ENCODE peak calls at places on chromosome 22, in six cellular contexts. D is HEK293T, M is GM12878, W is IMR-90, Q is K562, B is HepG2. N is an unnamed sample.

GRCh38 chr22:50545522-50546325 is at the start of gene KLHDC7B:
- DNase-seq in D (no peak), M (no peak), W (peak; percentile 35), Q (no peak), B (no peak), N (no peak)

GRCh38 chr22:24554316-24555159 is at the start of gene GUCD1:
- DNase-seq in D (peak; percentile 33), M (no peak), W (peak; percentile 41), Q (no peak), B (no peak), N (no peak)

GRCh38 chr22:20324139-20324516 is 4.3 kb upstream of the DGCR6L start:
- DNase-seq in D (no peak), M (no peak), W (no peak), Q (peak; percentile 26), B (peak; percentile 0), N (no peak)

GRCh38 chr22:47327241-47327640 is 564.8 kb downstream of the TBC1D22A start:
- DNase-seq in D (no peak), M (no peak), W (no peak), Q (no peak), B (no peak), N (no peak)

GRCh38 chr22:19870153-19871022 is 15.7 kb upstream of the GNB1L start:
- DNase-seq in D (no peak), M (no peak), W (no peak), Q (no peak), B (peak; percentile 31), N (no peak)

GRCh38 chr22:23501708-23502107 is 78.4 kb downstream of the IGLL1 start:
- DNase-seq in D (no peak), M (no peak), W (no peak), Q (no peak), B (no peak), N (no peak)

GRCh38 chr22:27919943-27920755 is 1.1 kb upstream of the PITPNB start:
- DNase-seq in D (peak; percentile 58), M (no peak), W (peak; percentile 72), Q (peak; percentile 37), B (peak; percentile 55), N (peak; percentile 10)

GRCh38 chr22:47371263-47372090 is 609.0 kb downstream of the TBC1D22A start:
- DNase-seq in D (no peak), M (no peak), W (no peak), Q (no peak), B (no peak), N (no peak)

GRCh38 chr22:47802446-47802845 is 1040.0 kb downstream of the TBC1D22A start:
- DNase-seq in D (no peak), M (no peak), W (no peak), Q (no peak), B (no peak), N (no peak)

GRCh38 chr22:49968313-49968830 is 7.8 kb downstream of the PIM3 start:
- DNase-seq in D (no peak), M (no peak), W (no peak), Q (no peak), B (no peak), N (no peak)

GRCh38 chr22:19877626-19878339 is 23.1 kb upstream of the GNB1L start:
- DNase-seq in D (no peak), M (no peak), W (peak; percentile 58), Q (no peak), B (no peak), N (no peak)

DNA sequence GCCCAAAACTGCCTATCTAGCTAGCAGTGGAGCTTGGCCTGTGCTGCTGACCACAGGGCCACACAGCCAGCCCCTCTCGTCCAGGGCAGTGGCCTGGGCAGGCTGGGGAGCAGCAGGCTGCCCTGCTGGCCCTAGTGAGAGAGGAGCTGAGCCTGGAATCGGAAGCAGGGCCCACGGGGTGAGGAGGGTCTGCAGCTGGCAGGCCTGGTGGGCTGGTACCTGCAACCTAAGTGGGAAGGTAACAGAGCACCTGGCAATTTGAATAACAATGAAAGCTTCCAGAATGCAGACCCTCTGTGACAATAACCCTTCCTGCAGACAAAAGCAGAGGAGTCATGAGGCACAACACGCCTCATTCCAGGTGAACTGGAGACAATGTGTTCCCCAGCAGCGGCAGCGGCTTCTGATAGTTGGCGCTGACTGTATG is 31.8 kb upstream of the RFPL3 start:
- DNase-seq in D (no peak), M (no peak), W (no peak), Q (no peak), B (no peak), N (no peak)
- TF ChIP-seq BHLHE40 in D (no peak), M (no peak), W (no peak), Q (no peak), B (no peak), N (no peak)

DNA sequence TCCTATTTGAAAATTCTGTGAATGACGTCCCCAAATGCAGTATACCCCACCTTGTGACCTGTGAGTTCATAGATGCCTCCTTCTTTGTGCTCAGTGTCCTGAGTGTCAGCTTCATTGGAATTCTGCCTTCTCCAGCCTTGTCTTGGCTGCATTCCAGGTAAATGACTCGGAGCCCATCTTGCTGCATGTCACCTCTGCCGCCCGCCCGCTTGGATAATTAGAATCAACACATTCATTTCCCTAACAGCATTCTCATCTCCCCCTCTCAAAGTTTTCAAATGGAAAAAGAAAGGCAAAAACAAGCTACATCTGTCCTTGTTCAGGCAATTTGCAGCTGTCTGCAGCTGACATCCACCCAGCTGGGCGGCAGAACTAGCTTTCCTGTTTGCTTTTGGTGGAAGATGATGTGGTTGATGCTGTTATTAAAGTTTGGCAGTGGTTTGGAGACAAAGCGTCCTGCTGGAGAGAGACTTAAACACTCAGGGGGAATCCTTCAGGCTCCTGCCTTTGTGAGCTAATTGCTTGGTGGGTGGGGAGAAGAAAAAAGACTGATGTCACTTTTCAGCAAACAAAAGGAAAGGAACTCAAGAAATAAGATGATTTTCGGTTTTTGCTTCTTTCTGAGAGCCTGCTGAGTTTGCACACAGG is 198.8 kb upstream of the SEZ6L start:
- DNase-seq in D (no peak), M (no peak), W (no peak), Q (no peak), B (no peak), N (no peak)
- TF ChIP-seq BHLHE40 in D (no peak), M (no peak), W (no peak), Q (no peak), B (no peak), N (no peak)

DNA sequence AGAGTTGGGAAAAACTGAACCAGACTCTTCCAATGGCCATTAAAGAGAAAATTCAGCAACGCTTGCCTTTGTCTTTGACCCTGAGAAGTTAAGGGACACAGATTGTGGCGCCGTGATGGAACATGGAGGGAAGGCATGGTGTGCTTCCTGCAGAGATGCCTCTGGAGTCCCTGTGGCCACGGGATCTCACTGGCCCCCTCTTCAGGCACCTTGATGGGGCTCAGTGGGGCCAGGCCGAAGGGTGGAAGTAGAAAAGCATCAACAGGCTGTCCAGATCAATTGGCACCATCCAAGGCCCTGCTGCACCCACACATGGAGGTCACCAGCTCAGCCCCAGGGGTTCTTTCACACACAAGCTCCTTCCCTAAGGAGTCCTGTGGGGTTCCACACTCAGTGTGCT is 42.9 kb downstream of the MORC2 start:
- DNase-seq in D (no peak), M (no peak), W (no peak), Q (no peak), B (no peak), N (no peak)
- TF ChIP-seq BHLHE40 in D (no peak), M (no peak), W (no peak), Q (no peak), B (no peak), N (no peak)

DNA sequence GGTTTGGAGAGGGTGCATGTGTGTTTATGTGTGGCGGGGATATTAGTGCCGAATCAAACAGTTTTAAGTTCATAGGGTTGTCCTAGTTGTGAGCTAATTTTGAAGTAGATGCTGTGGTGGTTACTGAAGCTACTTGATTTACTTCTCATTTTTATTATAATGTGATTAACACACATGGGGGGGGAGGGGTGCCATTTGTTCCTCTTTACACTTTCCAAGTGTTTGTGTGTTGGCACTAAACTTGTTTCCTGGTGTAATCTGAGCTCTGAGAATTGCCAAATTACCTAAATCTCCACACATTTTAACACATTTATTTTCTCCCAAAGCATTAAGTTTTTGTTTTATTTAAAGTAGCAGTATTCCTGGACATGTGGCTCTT is 60.1 kb downstream of the ZNRF3 start:
- DNase-seq in D (no peak), M (no peak), W (no peak), Q (no peak), B (no peak), N (no peak)
- TF ChIP-seq BHLHE40 in D (no peak), M (no peak), W (no peak), Q (no peak), B (no peak), N (no peak)

GRCh38 chr22:37499789-37500188 is 13.6 kb upstream of the MFNG start:
- DNase-seq in D (no peak), M (no peak), W (no peak), Q (no peak), B (no peak), N (no peak)
- TF ChIP-seq BHLHE40 in D (no peak), M (no peak), W (no peak), Q (no peak), B (no peak), N (no peak)